ENCODE peak calls at places on chromosomes 13 and 19, in nine cellular contexts. Y is heart left ventricle, Q is lower lobe of right lung, V is adrenal gland, G is thyroid gland, E is right lobe of liver, Z is psoas muscle, U is cardiac muscle cell, O is thoracic aorta. A is an unnamed sample. For H3K36me3, the result is how much of the 10 kb centered on the place peaks cover.

GRCh38 chr19:48551437-48552302 is at the start of gene SULT2B1:
- DNase-seq in Y (peak), Q (peak), V (no peak), G (peak), E (no peak), Z (no peak), U (no peak), O (no peak), A (peak)

GRCh38 chr19:43634877-43635560 is 4.6 kb downstream of the CADM4 start:
- DNase-seq in Y (no peak), Q (no peak), V (peak), G (no peak), E (no peak), Z (no peak), U (peak), O (no peak), A (no peak)

GRCh38 chr13:38872693-38873092 is 117.9 kb downstream of the STOML3 start:
- DNase-seq in Y (no peak), Q (peak), V (no peak), G (peak), E (no peak), Z (peak), U (peak), O (no peak), A (no peak)

GRCh38 chr13:105979131-105979530 is 556.3 kb downstream of the EFNB2 start:
- DNase-seq in Y (no peak), Q (no peak), V (no peak), G (no peak), E (no peak), Z (no peak), U (no peak), O (no peak), A (no peak)

GRCh38 chr19:17647071-17648020 is 40.8 kb downstream of the UNC13A start:
- DNase-seq in Y (no peak), Q (peak), V (no peak), G (no peak), E (peak), Z (no peak), U (no peak), O (no peak), A (peak)

GRCh38 chr13:42420304-42420703 is 148.4 kb downstream of the AKAP11 start:
- DNase-seq in Y (no peak), Q (no peak), V (no peak), G (no peak), E (no peak), Z (no peak), U (no peak), O (no peak), A (no peak)

GRCh38 chr19:18294467-18294864 is 13.0 kb upstream of the JUND start:
- DNase-seq in Y (peak), Q (peak), V (no peak), G (peak), E (peak), Z (peak), U (no peak), O (no peak), A (no peak)

GRCh38 chr19:4596033-4596904 is 36.8 kb upstream of the SEMA6B start:
- DNase-seq in Y (no peak), Q (no peak), V (peak), G (no peak), E (peak), Z (no peak), U (no peak), O (no peak), A (no peak)

GRCh38 chr19:35077411-35078223 is 36.1 kb downstream of the HPN start:
- DNase-seq in Y (peak), Q (peak), V (no peak), G (no peak), E (no peak), Z (no peak), U (no peak), O (no peak), A (no peak)

GRCh38 chr13:31968473-31968872 is 63.1 kb upstream of the FRY start:
- DNase-seq in Y (no peak), Q (no peak), V (peak), G (peak), E (no peak), Z (no peak), U (no peak), O (no peak), A (no peak)

GRCh38 chr19:15466851-15467733 is 2.7 kb upstream of the RASAL3 start:
- DNase-seq in Y (no peak), Q (no peak), V (no peak), G (no peak), E (no peak), Z (no peak), U (no peak), O (no peak), A (no peak)

GRCh38 chr19:6387372-6387771 is 5.6 kb downstream of the GTF2F1 start:
- DNase-seq in Y (no peak), Q (no peak), V (no peak), G (no peak), E (no peak), Z (no peak), U (no peak), O (no peak), A (no peak)

GRCh38 chr19:4363571-4364304 is 20.4 kb downstream of the MPND start:
- DNase-seq in Y (no peak), Q (peak), V (no peak), G (no peak), E (no peak), Z (no peak), U (no peak), O (no peak), A (peak)

GRCh38 chr13:50845211-50845610 is 1.7 kb upstream of the DLEU7 start:
- DNase-seq in Y (no peak), Q (no peak), V (no peak), G (peak), E (no peak), Z (no peak), U (no peak), O (no peak), A (no peak)

GRCh38 chr13:49829715-49830114 is 37.2 kb upstream of the KPNA3 start:
- DNase-seq in Y (no peak), Q (no peak), V (no peak), G (no peak), E (no peak), Z (no peak), U (no peak), O (no peak), A (no peak)

GRCh38 chr19:29505034-29505824 is 20.6 kb upstream of the VSTM2B start:
- DNase-seq in Y (no peak), Q (peak), V (no peak), G (no peak), E (peak), Z (no peak), U (no peak), O (no peak), A (no peak)

GRCh38 chr13:63948045-63948444 is 2532.4 kb upstream of the PCDH20 start:
- DNase-seq in Y (no peak), Q (no peak), V (peak), G (no peak), E (no peak), Z (no peak), U (no peak), O (no peak), A (no peak)

GRCh38 chr19:47446534-47447469 is 24.9 kb downstream of the SLC8A2 start:
- DNase-seq in Y (peak), Q (peak), V (peak), G (no peak), E (peak), Z (no peak), U (peak), O (no peak), A (no peak)

GRCh38 chr13:98721825-98722510 is 30.5 kb downstream of the SLC15A1 start:
- DNase-seq in Y (no peak), Q (no peak), V (no peak), G (no peak), E (no peak), Z (no peak), U (no peak), O (no peak), A (no peak)

GRCh38 chr19:48999481-49000325 is 6.0 kb downstream of the RUVBL2 start:
- DNase-seq in Y (peak), Q (peak), V (no peak), G (peak), E (no peak), Z (peak), U (peak), O (no peak), A (peak)

GRCh38 chr13:112768795-112769411 is 79.1 kb downstream of the ATP11A start:
- DNase-seq in Y (peak), Q (peak), V (peak), G (peak), E (no peak), Z (peak), U (no peak), O (no peak), A (no peak)

GRCh38 chr13:74891610-74892009 is 590.4 kb downstream of the TBC1D4 start:
- DNase-seq in Y (no peak), Q (no peak), V (no peak), G (no peak), E (no peak), Z (no peak), U (no peak), O (no peak), A (no peak)

GRCh38 chr13:100209857-100210580 is 121.1 kb downstream of the PCCA start:
- DNase-seq in Y (no peak), Q (no peak), V (no peak), G (no peak), E (no peak), Z (no peak), U (no peak), O (no peak), A (no peak)

GRCh38 chr19:54364775-54365257 is at the start of gene LAIR1:
- DNase-seq in Y (peak), Q (peak), V (peak), G (no peak), E (no peak), Z (peak), U (no peak), O (no peak), A (no peak)

GRCh38 chr19:45767410-45767880 is 1.6 kb downstream of the SIX5 start:
- DNase-seq in Y (peak), Q (peak), V (peak), G (peak), E (peak), Z (peak), U (peak), O (no peak), A (peak)

GRCh38 chr19:15109768-15110417 is 2.7 kb downstream of the SYDE1 start:
- DNase-seq in Y (no peak), Q (no peak), V (no peak), G (no peak), E (no peak), Z (no peak), U (no peak), O (no peak), A (no peak)

GRCh38 chr13:32116210-32116609 is 84.6 kb downstream of the FRY start:
- DNase-seq in Y (no peak), Q (no peak), V (no peak), G (no peak), E (no peak), Z (no peak), U (no peak), O (no peak), A (no peak)

GRCh38 chr13:106375085-106375484 is 160.4 kb downstream of the EFNB2 start:
- DNase-seq in Y (no peak), Q (no peak), V (no peak), G (no peak), E (no peak), Z (no peak), U (no peak), O (no peak), A (no peak)

GRCh38 chr13:61410266-61410665 is 5.4 kb downstream of the PCDH20 start:
- DNase-seq in Y (no peak), Q (no peak), V (no peak), G (no peak), E (no peak), Z (no peak), U (no peak), O (no peak), A (no peak)

GRCh38 chr19:47609885-47610545 is 1.1 kb downstream of the BICRA start:
- DNase-seq in Y (peak), Q (peak), V (peak), G (peak), E (peak), Z (peak), U (peak), O (no peak), A (peak)

GRCh38 chr13:108963846-108964600 is 334.6 kb downstream of the MYO16 start:
- DNase-seq in Y (no peak), Q (no peak), V (no peak), G (no peak), E (no peak), Z (no peak), U (no peak), O (no peak), A (no peak)

GRCh38 chr13:49235856-49236431 is 11.8 kb upstream of the CDADC1 start:
- DNase-seq in Y (no peak), Q (no peak), V (no peak), G (no peak), E (no peak), Z (no peak), U (no peak), O (no peak), A (no peak)

DNA sequence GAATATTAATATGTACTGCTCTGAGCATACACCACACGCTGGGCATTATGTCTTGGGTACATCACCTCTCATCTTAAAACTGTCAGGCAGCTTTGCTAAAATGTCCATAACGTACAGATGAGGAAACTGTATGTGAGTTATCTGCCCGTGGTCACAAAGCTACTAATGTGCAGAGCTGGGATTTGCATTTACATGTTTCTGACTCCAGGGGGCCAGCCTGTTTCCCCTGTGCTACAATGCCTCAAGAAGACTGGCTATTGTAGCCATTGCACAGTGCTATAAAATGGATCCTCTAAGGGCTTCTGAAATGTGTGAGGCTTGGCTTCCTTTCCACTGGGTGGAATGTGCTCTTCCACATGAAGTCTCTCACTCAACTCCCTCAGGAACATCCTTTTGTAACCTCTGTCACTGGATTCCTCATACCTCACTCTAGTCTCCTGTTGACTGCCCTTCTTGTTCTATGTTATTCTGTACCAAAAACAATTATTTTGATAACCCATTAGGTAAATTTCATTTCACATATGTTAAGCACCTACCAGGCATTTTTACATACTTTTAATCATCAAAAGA is 95.6 kb upstream of the HTR2A start:
- DNase-seq in Y (no peak), Q (no peak), V (no peak), G (no peak), E (no peak), Z (no peak), U (peak), O (no peak), A (no peak)
- TF ChIP-seq CTCF in Y (no peak), Q (no peak), V (no peak), G (no peak), E (no peak), Z (no peak), U (peak), O (no peak), A (no peak)

GRCh38 chr19:3054265-3054971 is 7.9 kb downstream of the TLE5 start:
- DNase-seq in Y (no peak), Q (no peak), V (no peak), G (no peak), E (no peak), Z (no peak), U (no peak), O (no peak), A (no peak)
- H3K36me3 ChIP-seq in Y (half or more), Q (half or more), V (under half), G (under half), E (under half), Z (under half), U (under half), O (under half), A (under half)

GRCh38 chr19:7681336-7682174 is 922 bp downstream of the TRAPPC5 start:
- DNase-seq in Y (peak), Q (peak), V (peak), G (peak), E (peak), Z (peak), U (peak), O (peak), A (peak)
- TF ChIP-seq CTCF in Y (peak), Q (peak), V (peak), G (peak), E (peak), Z (peak), U (peak), O (peak), A (no peak)

GRCh38 chr19:51861870-51862622 is 25.7 kb downstream of the ZNF577 start:
- DNase-seq in Y (no peak), Q (no peak), V (no peak), G (no peak), E (no peak), Z (no peak), U (no peak), O (no peak), A (no peak)
- H3K36me3 ChIP-seq in Y (under half), Q (under half), V (under half), G (under half), E (under half), Z (under half), U (under half), O (under half), A (under half)

GRCh38 chr19:58466760-58467589 is at the start of gene ZNF324:
- DNase-seq in Y (peak), Q (peak), V (peak), G (peak), E (peak), Z (peak), U (peak), O (peak), A (peak)
- TF ChIP-seq CTCF in Y (peak), Q (peak), V (no peak), G (peak), E (peak), Z (no peak), U (no peak), O (no peak), A (no peak)

GRCh38 chr13:102651892-102652291 is 43.0 kb downstream of the METTL21C start:
- DNase-seq in Y (no peak), Q (no peak), V (no peak), G (peak), E (no peak), Z (no peak), U (no peak), O (no peak), A (no peak)
- H3K36me3 ChIP-seq in Y (half or more), Q (half or more), V (under half), G (under half), E (under half), Z (half or more), U (under half), O (under half), A (under half)

GRCh38 chr13:95689582-95689926 is 12.6 kb downstream of the DNAJC3 start:
- DNase-seq in Y (no peak), Q (no peak), V (no peak), G (no peak), E (no peak), Z (no peak), U (no peak), O (no peak), A (no peak)
- TF ChIP-seq CTCF in Y (no peak), Q (no peak), V (no peak), G (no peak), E (no peak), Z (no peak), U (no peak), O (no peak), A (no peak)

GRCh38 chr13:113840541-113841354 is 23.1 kb downstream of the GAS6 start:
- DNase-seq in Y (peak), Q (peak), V (no peak), G (peak), E (peak), Z (peak), U (no peak), O (no peak), A (no peak)
- H3K36me3 ChIP-seq in Y (under half), Q (under half), V (under half), G (under half), E (under half), Z (under half), U (under half), O (under half), A (under half)

A was measured in pancreas.